ENCODE peak calls at places on chromosomes 6 and 20, in five cellular contexts. W is HepG2, P is GM12878, G is WTC11, V is H1. M is an unnamed sample.
A peak's percentile ranks its signal among the peaks of the same experiment; 100 is the strongest.

GRCh38 chr6:146287691-146288369 is 255.8 kb upstream of the RAB32 start:
- DNase-seq in W (no peak), P (no peak), G (no peak), V (no peak), M (no peak)

GRCh38 chr6:160992323-160993314 is 1.1 kb downstream of the MAP3K4 start:
- DNase-seq in W (peak; percentile 79), P (no peak), G (peak; percentile 45), V (no peak), M (peak; percentile 91)

GRCh38 chr6:158536891-158537798 is 22.7 kb upstream of the TMEM181 start:
- DNase-seq in W (peak; percentile 56), P (no peak), G (peak; percentile 78), V (no peak), M (peak; percentile 72)

GRCh38 chr20:64212750-64213149 is 42.8 kb upstream of the PCMTD2 start:
- DNase-seq in W (no peak), P (no peak), G (no peak), V (no peak), M (no peak)

GRCh38 chr6:31912186-31912585 is 10.3 kb upstream of the ZBTB12 start:
- DNase-seq in W (no peak), P (no peak), G (no peak), V (no peak), M (no peak)

GRCh38 chr20:19995220-19995863 is 21.8 kb upstream of the NAA20 start:
- DNase-seq in W (peak; percentile 63), P (no peak), G (no peak), V (no peak), M (peak; percentile 46)

GRCh38 chr6:44811456-44811855 is 423.9 kb downstream of the CDC5L start:
- DNase-seq in W (no peak), P (no peak), G (no peak), V (no peak), M (no peak)

GRCh38 chr20:13234961-13235360 is 13.9 kb downstream of the ISM1 start:
- DNase-seq in W (no peak), P (no peak), G (no peak), V (no peak), M (no peak)

GRCh38 chr6:79461205-79461604 is 76.0 kb downstream of the LCA5 start:
- DNase-seq in W (peak; percentile 71), P (no peak), G (no peak), V (no peak), M (no peak)

GRCh38 chr6:5143625-5144311 is 58.6 kb downstream of the PPP1R3G start:
- DNase-seq in W (peak; percentile 75), P (peak; percentile 27), G (peak; percentile 86), V (peak; percentile 27), M (peak; percentile 75)

GRCh38 chr6:99612551-99613397 is 6.1 kb downstream of the PRDM13 start:
- DNase-seq in W (no peak), P (no peak), G (no peak), V (no peak), M (no peak)

GRCh38 chr6:149990672-149991402 is 27.1 kb downstream of the ULBP1 start:
- DNase-seq in W (no peak), P (no peak), G (peak; percentile 41), V (no peak), M (no peak)

GRCh38 chr20:32445539-32446273 is 87.6 kb downstream of the ASXL1 start:
- DNase-seq in W (no peak), P (no peak), G (peak; percentile 13), V (no peak), M (peak; percentile 34)

GRCh38 chr6:108074359-108075144 is at the start of gene OSTM1:
- DNase-seq in W (peak; percentile 77), P (peak; percentile 36), G (peak; percentile 91), V (peak; percentile 51), M (peak; percentile 92)

GRCh38 chr6:106496791-106497190 is 132.5 kb downstream of the RTN4IP1 start:
- DNase-seq in W (no peak), P (no peak), G (no peak), V (no peak), M (no peak)

GRCh38 chr6:52910091-52910490 is 593 bp upstream of the GSTA3 start:
- DNase-seq in W (no peak), P (no peak), G (no peak), V (no peak), M (no peak)

GRCh38 chr20:50784464-50784863 is 10.4 kb upstream of the BCAS4 start:
- DNase-seq in W (no peak), P (no peak), G (no peak), V (no peak), M (no peak)

GRCh38 chr20:9220874-9221547 is 152.1 kb downstream of the PLCB4 start:
- DNase-seq in W (no peak), P (no peak), G (no peak), V (no peak), M (no peak)
- TF ChIP-seq ATF2 in W (no peak), P (no peak), G (no peak), V (no peak), M (no peak)

DNA sequence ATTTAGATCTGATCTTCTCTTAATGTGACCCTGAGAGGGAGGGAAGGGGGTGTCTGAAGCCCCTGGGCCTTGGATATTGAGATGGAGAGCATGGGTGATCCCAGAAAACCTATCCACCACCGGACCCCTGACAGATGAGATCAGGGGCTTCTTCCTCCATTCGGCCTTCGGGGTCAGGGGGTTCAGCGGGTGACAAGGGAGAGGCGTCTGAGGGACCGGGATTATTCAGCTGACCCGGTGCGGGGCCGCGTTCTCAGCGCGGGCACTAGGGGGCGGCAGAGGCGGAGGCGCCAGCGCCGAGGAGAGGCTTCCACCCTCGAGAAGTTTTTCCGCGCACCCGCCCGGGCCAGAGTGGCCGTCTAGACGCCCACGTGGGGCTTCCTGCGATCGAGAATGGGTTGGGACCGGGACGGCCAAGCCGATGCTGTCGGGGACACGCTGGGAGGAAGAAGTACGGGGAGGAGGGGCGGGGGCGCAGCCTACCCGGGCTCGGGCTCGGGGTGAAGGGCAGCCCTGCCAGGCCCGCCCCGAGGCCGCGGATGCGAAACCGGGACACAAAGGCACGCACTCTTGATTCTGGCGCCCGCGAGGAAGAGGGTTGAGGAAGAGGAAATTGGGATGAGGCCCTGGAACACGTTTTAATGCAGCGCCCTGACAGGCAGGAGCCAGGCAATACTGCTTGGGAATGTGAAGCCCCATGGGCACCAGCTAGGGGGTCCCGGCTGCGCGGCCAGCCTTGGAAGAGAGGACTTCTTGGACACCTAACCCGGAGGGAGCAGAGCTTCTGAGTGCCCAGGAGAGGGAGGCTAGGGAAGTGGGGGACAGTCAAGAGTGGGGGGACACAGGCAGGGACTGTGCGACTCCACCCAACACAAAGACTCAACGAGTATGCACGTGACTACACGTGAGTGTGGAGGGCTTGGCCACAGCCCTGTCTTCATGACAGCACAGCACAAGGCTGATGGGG is 30.6 kb downstream of the COL11A2 start:
- DNase-seq in W (peak; percentile 23), P (no peak), G (peak; percentile 86), V (no peak), M (peak; percentile 94)
- TF ChIP-seq ATF2 in W (no peak), P (no peak), G (no peak), V (no peak), M (no peak)

DNA sequence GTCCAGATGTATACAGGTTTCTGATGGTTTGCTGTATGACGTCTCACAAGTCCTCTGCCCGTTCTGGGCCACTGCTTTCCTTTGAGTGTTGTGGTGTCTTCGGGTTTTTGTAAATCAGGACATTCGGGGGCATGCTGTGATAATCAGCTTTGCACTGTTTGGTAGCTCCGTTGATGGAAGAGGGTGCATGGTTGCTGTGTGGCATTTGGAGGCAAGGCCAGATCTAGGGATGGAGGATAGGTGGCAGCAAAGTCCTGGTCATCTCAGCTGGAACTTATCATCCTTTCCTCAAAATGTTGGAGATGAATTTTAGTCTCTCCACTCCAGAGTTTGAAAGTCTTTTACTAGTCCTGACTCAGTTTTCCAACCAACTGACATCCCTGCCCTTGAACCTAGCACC is 91.0 kb downstream of the SCP2D1 start:
- DNase-seq in W (no peak), P (no peak), G (peak; percentile 13), V (no peak), M (no peak)
- TF ChIP-seq ATF2 in W (no peak), P (no peak), G (no peak), V (no peak), M (no peak)

DNA sequence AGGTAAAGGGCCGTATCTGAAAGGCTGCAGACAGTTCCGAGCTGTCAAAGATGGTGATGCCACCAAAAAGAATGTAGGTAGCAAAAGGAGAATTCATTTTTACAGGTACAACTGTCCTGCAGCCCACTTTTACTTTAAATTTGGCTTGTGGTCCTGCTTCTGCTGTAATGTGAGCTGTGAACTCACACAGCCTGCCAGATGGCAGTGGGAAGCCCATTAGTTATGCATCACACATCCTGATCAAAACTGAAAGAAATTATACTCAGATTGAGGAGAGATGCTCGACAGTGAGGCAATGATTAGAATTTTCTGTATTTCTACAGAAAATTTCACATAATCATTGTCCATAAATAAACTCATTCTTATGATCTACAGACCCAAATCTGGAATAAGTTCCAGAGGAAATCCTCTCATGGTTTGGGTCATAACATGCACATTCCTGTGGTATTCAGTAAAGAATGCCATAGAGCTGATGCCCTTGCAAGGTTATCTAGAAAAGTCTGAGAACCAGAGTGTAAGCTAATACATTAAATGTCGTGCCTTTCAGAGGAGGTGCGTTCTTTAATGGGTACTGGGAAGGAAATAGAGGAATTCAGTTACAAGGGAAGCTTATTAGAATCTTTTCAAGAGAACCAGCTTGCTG is 23.9 kb upstream of the E2F3 start:
- DNase-seq in W (no peak), P (no peak), G (no peak), V (no peak), M (no peak)
- TF ChIP-seq ATF2 in W (no peak), P (no peak), G (no peak), V (no peak), M (no peak)

DNA sequence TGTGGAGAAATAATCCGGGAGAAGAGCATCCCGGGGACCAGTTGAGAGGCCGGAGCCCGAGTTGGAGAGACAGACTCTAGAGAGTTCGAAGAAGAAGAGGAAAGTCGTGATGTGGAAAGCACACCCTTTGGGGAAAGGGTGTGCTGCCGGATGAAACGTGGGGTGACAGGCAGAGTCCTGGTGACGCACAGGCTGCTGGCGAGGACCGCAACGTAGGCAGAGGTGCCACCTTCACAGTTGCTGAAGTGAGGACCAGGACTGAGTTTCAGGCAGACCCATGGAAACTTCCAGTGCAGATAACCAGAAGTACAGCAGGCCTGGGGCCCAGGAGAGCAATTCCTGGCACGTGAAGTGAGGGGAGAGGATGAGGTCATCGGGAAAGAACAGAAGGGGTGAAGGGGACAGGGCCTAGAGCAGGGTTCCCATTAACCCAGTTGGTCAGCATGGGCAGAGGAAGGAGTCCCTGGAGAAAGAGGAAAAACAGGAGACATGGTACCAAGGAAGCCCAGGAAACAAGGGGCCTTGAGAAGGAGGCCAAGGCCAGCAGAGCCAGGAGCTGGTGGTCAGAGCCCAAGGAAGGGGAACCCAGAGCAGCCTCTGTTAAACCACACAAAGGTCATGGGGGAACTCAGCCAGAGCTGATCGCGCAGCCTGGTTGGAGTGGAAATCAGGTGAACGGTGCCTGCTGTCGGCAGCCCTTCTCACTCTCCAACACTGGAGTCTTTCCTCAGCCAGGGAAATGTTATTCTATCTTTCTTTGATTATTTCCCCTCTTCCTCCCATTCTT is 84.1 kb downstream of the PRND start:
- DNase-seq in W (no peak), P (no peak), G (no peak), V (no peak), M (no peak)
- TF ChIP-seq ATF2 in W (no peak), P (no peak), G (no peak), V (no peak), M (no peak)

DNA sequence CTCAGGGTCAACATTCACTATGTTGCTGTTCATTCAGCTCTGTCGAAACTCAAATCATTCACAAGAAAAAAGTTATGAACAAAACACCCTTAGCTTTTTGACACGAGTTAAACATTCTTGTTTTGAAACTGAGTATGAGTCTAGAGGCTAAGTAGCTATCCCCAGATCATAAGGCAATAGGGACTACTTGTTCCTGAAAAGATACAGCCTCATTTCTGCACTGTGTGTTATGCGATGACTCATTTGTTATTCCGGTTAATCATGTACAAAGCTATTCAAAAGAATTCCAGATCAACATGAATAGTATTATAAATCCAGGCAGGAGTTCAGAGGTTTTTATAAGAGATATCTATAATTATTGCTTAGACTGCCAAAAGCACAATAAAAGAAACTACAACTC is 908.0 kb downstream of the QKI start:
- DNase-seq in W (no peak), P (no peak), G (no peak), V (no peak), M (no peak)
- TF ChIP-seq ATF2 in W (no peak), P (no peak), G (no peak), V (no peak), M (no peak)

M was measured in K562.